ENCODE peak calls at places on chromosomes 11 and 22, in four cellular contexts. Z is stomach, I is ovary, A is upper lobe of left lung. E is an unnamed sample.

GRCh38 chr11:36073411-36074203 is 129.7 kb downstream of the LDLRAD3 start:
- DNase-seq in Z (peak; percentile 36), I (peak; percentile 69), A (no peak), E (no peak)

GRCh38 chr11:69518081-69518950 is 36.9 kb downstream of the LINC01488 start:
- DNase-seq in Z (no peak), I (no peak), A (no peak), E (no peak)

GRCh38 chr22:39405346-39406085 is 5.9 kb downstream of the TAB1 start:
- DNase-seq in Z (no peak), I (peak; percentile 75), A (peak; percentile 73), E (no peak)

GRCh38 chr11:11391169-11391568 is 38.1 kb upstream of the CSNK2A3 start:
- DNase-seq in Z (no peak), I (no peak), A (no peak), E (no peak)

GRCh38 chr11:124481365-124482323 is 36.1 kb upstream of the OR8B8 start:
- DNase-seq in Z (no peak), I (no peak), A (no peak), E (no peak)

GRCh38 chr11:57761301-57762234 is at the start of gene CTNND1:
- DNase-seq in Z (peak; percentile 89), I (peak; percentile 85), A (no peak), E (peak; percentile 96)

GRCh38 chr11:47220401-47220821 is 5.6 kb downstream of the DDB2 start:
- DNase-seq in Z (no peak), I (no peak), A (no peak), E (no peak)

GRCh38 chr11:74153224-74153623 is 17.6 kb downstream of the C2CD3 start:
- DNase-seq in Z (no peak), I (no peak), A (no peak), E (no peak)

GRCh38 chr11:78941226-78941851 is 366.7 kb upstream of the NARS2 start:
- DNase-seq in Z (no peak), I (no peak), A (peak; percentile 87), E (no peak)

GRCh38 chr22:19477321-19478085 is 1.5 kb downstream of the UFD1 start:
- DNase-seq in Z (no peak), I (no peak), A (no peak), E (no peak)

GRCh38 chr11:12164061-12165014 is 53.9 kb downstream of the MICAL2 start:
- DNase-seq in Z (no peak), I (no peak), A (no peak), E (no peak)

GRCh38 chr22:50209893-50210292 is 9.1 kb downstream of the SELENOO start:
- DNase-seq in Z (peak; percentile 79), I (peak; percentile 83), A (peak; percentile 87), E (no peak)

GRCh38 chr11:12402691-12403120 is 25.3 kb downstream of the PARVA start:
- DNase-seq in Z (no peak), I (no peak), A (no peak), E (peak; percentile 62)

GRCh38 chr11:113730887-113731726 is 25.0 kb upstream of the TMPRSS5 start:
- DNase-seq in Z (peak; percentile 45), I (no peak), A (no peak), E (no peak)

GRCh38 chr22:26264162-26264561 is 94.9 kb downstream of the SEZ6L start:
- DNase-seq in Z (no peak), I (no peak), A (no peak), E (no peak)

GRCh38 chr11:76391039-76391438 is 9.9 kb downstream of the GVQW3 start:
- DNase-seq in Z (no peak), I (no peak), A (no peak), E (no peak)

GRCh38 chr11:129998107-129998506 is 4.5 kb downstream of the PRDM10 start:
- DNase-seq in Z (no peak), I (no peak), A (no peak), E (no peak)

GRCh38 chr11:44565008-44565745 is at the start of gene CD82:
- DNase-seq in Z (peak; percentile 100), I (peak; percentile 100), A (peak; percentile 100), E (peak; percentile 100)

GRCh38 chr11:45736424-45736823 is 68.5 kb upstream of the SLC35C1 start:
- DNase-seq in Z (no peak), I (no peak), A (no peak), E (no peak)

GRCh38 chr22:47205081-47205491 is 442.6 kb downstream of the TBC1D22A start:
- DNase-seq in Z (peak; percentile 19), I (no peak), A (no peak), E (no peak)

GRCh38 chr11:106601637-106602297 is 416.5 kb downstream of the GUCY1A2 start:
- DNase-seq in Z (no peak), I (no peak), A (no peak), E (no peak)

GRCh38 chr11:58730507-58731089 is 1.1 kb downstream of the GLYAT start:
- DNase-seq in Z (no peak), I (no peak), A (no peak), E (no peak)

GRCh38 chr11:78803995-78804394 is 229.3 kb upstream of the NARS2 start:
- DNase-seq in Z (no peak), I (no peak), A (no peak), E (no peak)

GRCh38 chr11:267491-267994 is 10.7 kb upstream of the NLRP6 start:
- DNase-seq in Z (peak; percentile 60), I (no peak), A (no peak), E (no peak)

GRCh38 chr22:41280065-41280464 is 5.9 kb downstream of the RANGAP1 start:
- DNase-seq in Z (no peak), I (no peak), A (no peak), E (no peak)

GRCh38 chr11:45264839-45265515 is 21.2 kb downstream of the SYT13 start:
- DNase-seq in Z (no peak), I (no peak), A (no peak), E (no peak)

GRCh38 chr11:14320020-14320419 is 39.0 kb downstream of the RRAS2 start:
- DNase-seq in Z (no peak), I (no peak), A (no peak), E (no peak)

GRCh38 chr11:27926981-27927481 is 180.9 kb downstream of the KIF18A start:
- DNase-seq in Z (no peak), I (no peak), A (no peak), E (no peak)

GRCh38 chr22:49372111-49372529 is 455.6 kb downstream of the BRD1 start:
- DNase-seq in Z (peak; percentile 17), I (no peak), A (no peak), E (no peak)

GRCh38 chr11:128694618-128695481 is 978 bp downstream of the FLI1 start:
- DNase-seq in Z (no peak), I (no peak), A (peak; percentile 89), E (no peak)

GRCh38 chr11:2540521-2541320 is 95.9 kb downstream of the KCNQ1 start:
- DNase-seq in Z (no peak), I (peak; percentile 19), A (no peak), E (no peak)

GRCh38 chr22:32836286-32836859 is 34.9 kb downstream of the TIMP3 start:
- DNase-seq in Z (no peak), I (no peak), A (no peak), E (no peak)

DNA sequence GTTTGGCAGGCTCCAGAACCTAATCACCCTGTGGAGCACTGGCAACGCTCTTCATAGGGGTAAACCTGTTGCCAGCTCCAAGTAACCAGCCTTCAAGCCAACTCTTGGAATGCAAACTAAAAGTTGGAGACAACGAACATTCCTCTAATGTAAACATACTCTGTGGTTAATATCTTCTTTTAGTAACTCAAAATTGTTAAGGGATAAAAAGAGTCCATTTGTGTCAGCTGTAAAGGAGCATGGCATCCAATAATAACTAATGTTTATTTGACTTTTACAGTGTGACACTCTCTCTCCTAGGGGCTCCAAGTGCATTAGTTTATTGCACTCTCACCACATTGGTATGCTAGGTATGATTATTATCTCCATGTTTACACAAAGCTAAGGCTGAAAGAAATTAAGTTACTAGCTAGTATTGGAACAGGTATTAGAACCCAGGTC is 31.0 kb upstream of the AMOTL1 start:
- DNase-seq in Z (no peak), I (no peak), A (no peak), E (peak; percentile 34)
- TF ChIP-seq EP300 in Z (no peak), I (no peak), A (no peak), E (no peak)

DNA sequence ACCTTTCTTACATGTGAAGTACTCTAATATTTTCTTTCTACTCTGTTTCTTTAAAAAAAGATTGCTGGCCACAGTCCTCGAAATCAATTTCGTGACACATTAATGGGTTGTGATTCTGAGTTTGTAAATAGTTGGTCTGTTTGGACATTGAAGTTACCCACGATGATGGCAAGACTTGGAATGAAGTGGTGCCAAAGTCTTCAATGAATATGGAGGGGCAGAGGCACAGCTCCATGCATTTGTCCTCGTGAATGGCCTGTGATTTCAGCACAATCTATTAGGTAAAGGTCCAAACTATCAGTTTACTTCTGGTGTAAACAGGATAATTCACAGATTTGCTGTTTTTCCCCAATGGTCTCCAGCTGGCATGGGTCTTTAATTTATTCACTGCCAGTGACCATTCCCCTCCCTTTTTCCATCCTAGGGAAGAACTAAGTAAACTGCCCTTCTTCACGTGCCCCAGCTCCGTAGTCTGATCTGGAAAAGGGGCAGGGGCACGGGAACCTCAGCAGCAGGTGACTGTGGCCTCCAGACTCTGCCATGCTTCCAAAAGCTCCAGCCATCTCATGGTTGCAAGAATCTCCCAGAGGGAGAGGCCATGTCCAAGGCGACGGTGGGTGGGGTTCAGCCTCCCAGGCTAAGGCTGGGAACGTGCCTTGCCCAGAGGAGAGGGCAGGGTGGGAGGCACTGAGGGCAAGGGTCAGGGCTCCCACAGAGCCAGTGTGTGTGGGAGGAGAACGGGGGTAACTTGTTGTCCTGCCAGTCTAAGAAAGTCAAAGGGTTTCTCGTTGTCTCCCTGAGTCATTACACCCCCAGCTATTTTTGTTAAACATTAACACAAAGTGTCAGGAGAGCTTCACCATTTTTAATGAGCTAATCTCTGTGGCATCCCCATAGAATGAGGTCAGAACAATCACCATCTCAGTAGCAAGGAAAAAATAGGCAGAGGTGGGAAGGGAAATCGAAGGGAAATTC is 16.9 kb upstream of the PEX26 start:
- DNase-seq in Z (no peak), I (no peak), A (no peak), E (no peak)
- TF ChIP-seq POLR2A in Z (no peak), I (no peak), A (no peak), E (no peak)

GRCh38 chr11:61486004-61486615 is 22.4 kb upstream of the LRRC10B start:
- DNase-seq in Z (no peak), I (no peak), A (peak; percentile 52), E (no peak)

GRCh38 chr11:61487342-61488025 is 21.1 kb upstream of the LRRC10B start:
- DNase-seq in Z (no peak), I (no peak), A (no peak), E (no peak)

GRCh38 chr11:61489833-61490585 is 18.5 kb upstream of the LRRC10B start:
- DNase-seq in Z (no peak), I (peak; percentile 70), A (no peak), E (no peak)

GRCh38 chr11:61486779-61487178 is 21.8 kb upstream of the LRRC10B start:
- DNase-seq in Z (no peak), I (no peak), A (no peak), E (no peak)

DNA sequence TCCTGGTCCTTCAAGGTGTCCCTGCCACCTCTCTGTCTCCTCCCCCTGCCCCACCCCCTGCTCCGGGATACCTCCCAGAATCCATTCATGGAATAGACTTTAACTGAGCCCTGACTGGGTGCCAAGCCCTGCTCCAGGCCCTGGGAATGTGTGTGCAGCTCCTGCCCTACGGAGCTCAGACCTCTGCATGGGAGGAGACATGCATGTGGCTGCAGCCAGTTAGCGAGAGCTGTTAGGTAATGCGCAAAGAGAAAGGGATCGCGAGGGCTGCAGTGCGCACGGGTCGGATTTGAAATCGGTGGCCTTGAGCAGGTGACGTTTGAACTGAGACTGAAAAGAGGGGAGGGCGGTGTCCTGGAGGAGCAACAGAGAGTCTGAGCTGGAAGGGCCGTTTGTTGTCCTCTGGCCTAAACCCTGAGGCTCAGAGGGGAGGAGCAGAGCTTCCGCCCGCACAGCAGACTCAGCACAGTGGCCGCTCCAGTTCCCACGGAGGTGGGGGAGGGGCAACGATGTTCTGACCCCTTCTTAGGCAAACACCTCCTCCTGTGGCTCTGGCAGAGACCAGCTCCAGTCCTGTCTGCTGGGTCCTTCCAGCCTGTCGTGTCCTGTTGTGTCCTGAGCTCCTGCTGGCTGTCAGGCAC is 19.8 kb upstream of the LRRC10B start:
- DNase-seq in Z (peak; percentile 74), I (peak; percentile 79), A (no peak), E (no peak)
- TF ChIP-seq EP300 in Z (no peak), I (no peak), A (no peak), E (no peak)

GRCh38 chr11:65858354-65859133 is 564 bp upstream of the CFL1 start:
- DNase-seq in Z (no peak), I (no peak), A (no peak), E (no peak)
- TF ChIP-seq POLR2A in Z (no peak), I (no peak), A (no peak), E (no peak)

E was measured in esophagus muscularis mucosa.